ENCODE peak calls at places on chromosomes 6 and 20, in five cellular contexts. Y is islet precursor cell; P is activated B cell treated with CpG ODN at 0.5 μM for 24 hours; I is AG04450; E is stimulated activated CD4-positive, alpha-beta T cell treated with anti-CD3 and anti-CD28 coated beads, Interleukin-15, amount 100 ng/mL, for 24 hours. G is an unnamed sample.

GRCh38 chr20:14481863-14482262 is 144.5 kb upstream of the FLRT3 start:
- DNase-seq in Y (no peak), P (no peak), I (peak; percentile 48), E (no peak), G (no peak)

GRCh38 chr6:161959072-161959471 is 685.2 kb upstream of the AGPAT4 start:
- DNase-seq in Y (no peak), P (no peak), I (no peak), E (no peak), G (no peak)

GRCh38 chr6:163743796-163744195 is 329.3 kb downstream of the QKI start:
- DNase-seq in Y (no peak), P (no peak), I (no peak), E (no peak), G (no peak)

GRCh38 chr6:32168350-32168749 is 4.0 kb downstream of the EGFL8 start:
- DNase-seq in Y (no peak), P (no peak), I (no peak), E (no peak), G (peak; percentile 18)

GRCh38 chr20:34549291-34549928 is 9.1 kb upstream of the MAP1LC3A start:
- DNase-seq in Y (peak; percentile 80), P (no peak), I (no peak), E (no peak), G (no peak)

GRCh38 chr20:63183422-63184146 is 32.3 kb downstream of the YTHDF1 start:
- DNase-seq in Y (peak; percentile 80), P (no peak), I (no peak), E (peak; percentile 72), G (no peak)

GRCh38 chr6:71510057-71510713 is 221.6 kb downstream of the OGFRL1 start:
- DNase-seq in Y (peak; percentile 80), P (no peak), I (peak; percentile 55), E (no peak), G (peak; percentile 40)

GRCh38 chr6:151576658-151577057 is 82.8 kb downstream of the CCDC170 start:
- DNase-seq in Y (no peak), P (no peak), I (no peak), E (no peak), G (no peak)

GRCh38 chr6:116969211-116969863 is 92.3 kb downstream of the RFX6 start:
- DNase-seq in Y (peak; percentile 57), P (no peak), I (peak; percentile 3), E (peak; percentile 18), G (no peak)

GRCh38 chr6:41355952-41356351 is 20.5 kb downstream of the NCR2 start:
- DNase-seq in Y (peak; percentile 17), P (no peak), I (no peak), E (no peak), G (no peak)

GRCh38 chr6:159217595-159218275 is 48.5 kb downstream of the FNDC1 start:
- DNase-seq in Y (peak; percentile 84), P (no peak), I (peak; percentile 3), E (peak; percentile 36), G (peak; percentile 83)

GRCh38 chr6:169044376-169045230 is 209.0 kb downstream of the THBS2 start:
- DNase-seq in Y (no peak), P (no peak), I (no peak), E (no peak), G (no peak)

GRCh38 chr20:1062334-1063015 is 55.9 kb upstream of the PSMF1 start:
- DNase-seq in Y (peak; percentile 37), P (no peak), I (no peak), E (no peak), G (no peak)

GRCh38 chr6:72382602-72383529 is 239.0 kb upstream of the KCNQ5 start:
- DNase-seq in Y (no peak), P (no peak), I (no peak), E (no peak), G (no peak)

GRCh38 chr6:81145506-81145905 is 607.0 kb downstream of the TENT5A start:
- DNase-seq in Y (no peak), P (no peak), I (no peak), E (no peak), G (no peak)

GRCh38 chr6:159074120-159074684 is 29.4 kb upstream of the TAGAP start:
- DNase-seq in Y (no peak), P (no peak), I (no peak), E (no peak), G (no peak)

GRCh38 chr20:31693987-31694661 is 28.5 kb downstream of the BCL2L1 start:
- DNase-seq in Y (no peak), P (no peak), I (no peak), E (no peak), G (no peak)

GRCh38 chr6:137779982-137780381 is 87.1 kb upstream of the TNFAIP3 start:
- DNase-seq in Y (no peak), P (no peak), I (no peak), E (no peak), G (no peak)

GRCh38 chr6:45895569-45895968 is 120.1 kb downstream of the CLIC5 start:
- DNase-seq in Y (no peak), P (no peak), I (no peak), E (no peak), G (no peak)

GRCh38 chr20:3515379-3516175 is 44.8 kb downstream of the ATRN start:
- DNase-seq in Y (no peak), P (no peak), I (no peak), E (no peak), G (no peak)

GRCh38 chr20:13183005-13183404 is 38.1 kb upstream of the ISM1 start:
- DNase-seq in Y (no peak), P (no peak), I (no peak), E (peak; percentile 11), G (no peak)